ENCODE peak calls at places on chromosomes 11 and 22, in seven cellular contexts. One of them, this sample, is unnamed.

GRCh38 chr11:121909571-121909970 is 206.4 kb downstream of the BLID start:
- DNase-seq in activated naive CD8-positive, alpha-beta T cell treated with anti-CD3 and anti-CD28 coated beads, Interleukin-2, amount 50 U/mL, for 16 hours: no peak
- DNase-seq in choroid plexus epithelial cell: no peak
- DNase-seq in retina: no peak
- DNase-seq in AG04450: no peak
- DNase-seq in WTC11: no peak
- DNase-seq in RCC 7860: no peak
- DNase-seq in this sample: no peak

GRCh38 chr22:44702479-44703219 is 645 bp downstream of the PRR5 start:
- DNase-seq in WTC11: peak; percentile 67
- DNase-seq in retina: peak; percentile 79
- DNase-seq in choroid plexus epithelial cell: peak; percentile 50
- DNase-seq in AG04450: no peak
- DNase-seq in RCC 7860: no peak
- DNase-seq in activated naive CD8-positive, alpha-beta T cell treated with anti-CD3 and anti-CD28 coated beads, Interleukin-2, amount 50 U/mL, for 16 hours: no peak
- DNase-seq in this sample: no peak

GRCh38 chr11:75186999-75187398 is 36.1 kb downstream of the SLCO2B1 start:
- DNase-seq in activated naive CD8-positive, alpha-beta T cell treated with anti-CD3 and anti-CD28 coated beads, Interleukin-2, amount 50 U/mL, for 16 hours: no peak
- DNase-seq in WTC11: no peak
- DNase-seq in retina: no peak
- DNase-seq in AG04450: no peak
- DNase-seq in RCC 7860: no peak
- DNase-seq in choroid plexus epithelial cell: no peak
- DNase-seq in this sample: no peak

GRCh38 chr11:115244314-115244713 is 259.9 kb downstream of the CADM1 start:
- DNase-seq in RCC 7860: no peak
- DNase-seq in WTC11: no peak
- DNase-seq in activated naive CD8-positive, alpha-beta T cell treated with anti-CD3 and anti-CD28 coated beads, Interleukin-2, amount 50 U/mL, for 16 hours: no peak
- DNase-seq in AG04450: no peak
- DNase-seq in choroid plexus epithelial cell: no peak
- DNase-seq in retina: no peak
- DNase-seq in this sample: peak; percentile 47

GRCh38 chr11:46917109-46918086 is 952 bp downstream of the LRP4 start:
- DNase-seq in retina: peak; percentile 73
- DNase-seq in RCC 7860: no peak
- DNase-seq in AG04450: no peak
- DNase-seq in activated naive CD8-positive, alpha-beta T cell treated with anti-CD3 and anti-CD28 coated beads, Interleukin-2, amount 50 U/mL, for 16 hours: no peak
- DNase-seq in WTC11: no peak
- DNase-seq in choroid plexus epithelial cell: no peak
- DNase-seq in this sample: no peak

GRCh38 chr22:22773427-22773826 is 114.2 kb upstream of the IGLL5 start:
- DNase-seq in RCC 7860: no peak
- DNase-seq in choroid plexus epithelial cell: no peak
- DNase-seq in AG04450: no peak
- DNase-seq in activated naive CD8-positive, alpha-beta T cell treated with anti-CD3 and anti-CD28 coated beads, Interleukin-2, amount 50 U/mL, for 16 hours: no peak
- DNase-seq in retina: no peak
- DNase-seq in WTC11: no peak
- DNase-seq in this sample: no peak

GRCh38 chr11:65503923-65504670 is 5.3 kb downstream of the MALAT1 start:
- DNase-seq in choroid plexus epithelial cell: peak; percentile 78
- DNase-seq in retina: peak; percentile 67
- DNase-seq in RCC 7860: peak; percentile 25
- DNase-seq in activated naive CD8-positive, alpha-beta T cell treated with anti-CD3 and anti-CD28 coated beads, Interleukin-2, amount 50 U/mL, for 16 hours: no peak
- DNase-seq in AG04450: no peak
- DNase-seq in WTC11: no peak
- DNase-seq in this sample: no peak

GRCh38 chr22:27711756-27712155 is 89.8 kb downstream of the MN1 start:
- DNase-seq in choroid plexus epithelial cell: no peak
- DNase-seq in retina: no peak
- DNase-seq in RCC 7860: no peak
- DNase-seq in WTC11: no peak
- DNase-seq in AG04450: no peak
- DNase-seq in activated naive CD8-positive, alpha-beta T cell treated with anti-CD3 and anti-CD28 coated beads, Interleukin-2, amount 50 U/mL, for 16 hours: no peak
- DNase-seq in this sample: no peak

GRCh38 chr11:10405858-10406592 is 49.0 kb upstream of the AMPD3 start:
- DNase-seq in retina: peak; percentile 61
- DNase-seq in activated naive CD8-positive, alpha-beta T cell treated with anti-CD3 and anti-CD28 coated beads, Interleukin-2, amount 50 U/mL, for 16 hours: no peak
- DNase-seq in RCC 7860: peak; percentile 72
- DNase-seq in AG04450: peak; percentile 77
- DNase-seq in choroid plexus epithelial cell: peak; percentile 93
- DNase-seq in WTC11: peak; percentile 57
- DNase-seq in this sample: peak; percentile 62

GRCh38 chr11:94910779-94911178 is 62.6 kb downstream of the CWC15 start:
- DNase-seq in retina: no peak
- DNase-seq in RCC 7860: no peak
- DNase-seq in activated naive CD8-positive, alpha-beta T cell treated with anti-CD3 and anti-CD28 coated beads, Interleukin-2, amount 50 U/mL, for 16 hours: no peak
- DNase-seq in WTC11: no peak
- DNase-seq in choroid plexus epithelial cell: peak; percentile 73
- DNase-seq in AG04450: peak; percentile 61
- DNase-seq in this sample: no peak

GRCh38 chr11:34380696-34381095 is 22.9 kb upstream of the ABTB2 start:
- DNase-seq in AG04450: no peak
- DNase-seq in activated naive CD8-positive, alpha-beta T cell treated with anti-CD3 and anti-CD28 coated beads, Interleukin-2, amount 50 U/mL, for 16 hours: no peak
- DNase-seq in RCC 7860: peak; percentile 83
- DNase-seq in choroid plexus epithelial cell: peak; percentile 62
- DNase-seq in WTC11: no peak
- DNase-seq in retina: no peak
- DNase-seq in this sample: no peak

GRCh38 chr11:66363805-66364535 is 7.6 kb downstream of the SLC29A2 start:
- DNase-seq in choroid plexus epithelial cell: peak; percentile 30
- DNase-seq in RCC 7860: no peak
- DNase-seq in retina: no peak
- DNase-seq in activated naive CD8-positive, alpha-beta T cell treated with anti-CD3 and anti-CD28 coated beads, Interleukin-2, amount 50 U/mL, for 16 hours: peak; percentile 48
- DNase-seq in WTC11: peak; percentile 96
- DNase-seq in AG04450: no peak
- DNase-seq in this sample: peak; percentile 41

GRCh38 chr11:18705651-18706281 is 7.2 kb downstream of the TMEM86A start:
- DNase-seq in activated naive CD8-positive, alpha-beta T cell treated with anti-CD3 and anti-CD28 coated beads, Interleukin-2, amount 50 U/mL, for 16 hours: no peak
- DNase-seq in AG04450: no peak
- DNase-seq in choroid plexus epithelial cell: peak; percentile 9
- DNase-seq in WTC11: peak; percentile 20
- DNase-seq in retina: peak; percentile 80
- DNase-seq in RCC 7860: no peak
- DNase-seq in this sample: peak; percentile 43

GRCh38 chr22:43409800-43410199 is 2.0 kb upstream of the MPPED1 start:
- DNase-seq in WTC11: no peak
- DNase-seq in AG04450: no peak
- DNase-seq in activated naive CD8-positive, alpha-beta T cell treated with anti-CD3 and anti-CD28 coated beads, Interleukin-2, amount 50 U/mL, for 16 hours: no peak
- DNase-seq in retina: no peak
- DNase-seq in RCC 7860: no peak
- DNase-seq in choroid plexus epithelial cell: no peak
- DNase-seq in this sample: no peak

GRCh38 chr11:66112640-66113098 is 42.6 kb downstream of the PACS1 start:
- DNase-seq in retina: no peak
- DNase-seq in WTC11: no peak
- DNase-seq in activated naive CD8-positive, alpha-beta T cell treated with anti-CD3 and anti-CD28 coated beads, Interleukin-2, amount 50 U/mL, for 16 hours: no peak
- DNase-seq in AG04450: no peak
- DNase-seq in RCC 7860: peak; percentile 53
- DNase-seq in choroid plexus epithelial cell: peak; percentile 85
- DNase-seq in this sample: no peak

GRCh38 chr11:46850829-46851380 is 4.8 kb upstream of the CKAP5 start:
- DNase-seq in choroid plexus epithelial cell: no peak
- DNase-seq in RCC 7860: no peak
- DNase-seq in AG04450: no peak
- DNase-seq in activated naive CD8-positive, alpha-beta T cell treated with anti-CD3 and anti-CD28 coated beads, Interleukin-2, amount 50 U/mL, for 16 hours: no peak
- DNase-seq in WTC11: peak; percentile 46
- DNase-seq in retina: no peak
- DNase-seq in this sample: no peak

GRCh38 chr11:23288001-23288783 is 427.9 kb upstream of the CCDC179 start:
- DNase-seq in activated naive CD8-positive, alpha-beta T cell treated with anti-CD3 and anti-CD28 coated beads, Interleukin-2, amount 50 U/mL, for 16 hours: no peak
- DNase-seq in RCC 7860: no peak
- DNase-seq in retina: no peak
- DNase-seq in AG04450: peak; percentile 72
- DNase-seq in choroid plexus epithelial cell: peak; percentile 55
- DNase-seq in WTC11: no peak
- DNase-seq in this sample: no peak

GRCh38 chr11:128525411-128526243 is 61.7 kb downstream of the ETS1 start:
- DNase-seq in RCC 7860: peak; percentile 63
- DNase-seq in activated naive CD8-positive, alpha-beta T cell treated with anti-CD3 and anti-CD28 coated beads, Interleukin-2, amount 50 U/mL, for 16 hours: no peak
- DNase-seq in choroid plexus epithelial cell: peak; percentile 62
- DNase-seq in WTC11: no peak
- DNase-seq in retina: no peak
- DNase-seq in AG04450: no peak
- DNase-seq in this sample: peak; percentile 32

GRCh38 chr11:108196901-108197300 is 25.5 kb downstream of the NPAT start:
- DNase-seq in choroid plexus epithelial cell: no peak
- DNase-seq in retina: no peak
- DNase-seq in activated naive CD8-positive, alpha-beta T cell treated with anti-CD3 and anti-CD28 coated beads, Interleukin-2, amount 50 U/mL, for 16 hours: no peak
- DNase-seq in WTC11: no peak
- DNase-seq in RCC 7860: no peak
- DNase-seq in AG04450: no peak
- DNase-seq in this sample: no peak

GRCh38 chr11:13114566-13115465 is 105.7 kb downstream of the RASSF10 start:
- DNase-seq in choroid plexus epithelial cell: no peak
- DNase-seq in WTC11: peak; percentile 66
- DNase-seq in AG04450: no peak
- DNase-seq in RCC 7860: peak; percentile 40
- DNase-seq in retina: peak; percentile 47
- DNase-seq in activated naive CD8-positive, alpha-beta T cell treated with anti-CD3 and anti-CD28 coated beads, Interleukin-2, amount 50 U/mL, for 16 hours: no peak
- DNase-seq in this sample: peak; percentile 91

GRCh38 chr11:117874253-117874909 is 2.1 kb downstream of the FXYD6 start:
- DNase-seq in retina: peak; percentile 41
- DNase-seq in RCC 7860: no peak
- DNase-seq in AG04450: no peak
- DNase-seq in activated naive CD8-positive, alpha-beta T cell treated with anti-CD3 and anti-CD28 coated beads, Interleukin-2, amount 50 U/mL, for 16 hours: no peak
- DNase-seq in WTC11: peak; percentile 53
- DNase-seq in choroid plexus epithelial cell: no peak
- DNase-seq in this sample: no peak

GRCh38 chr11:63889344-63889743 is 27.6 kb downstream of the RCOR2 start:
- DNase-seq in RCC 7860: no peak
- DNase-seq in activated naive CD8-positive, alpha-beta T cell treated with anti-CD3 and anti-CD28 coated beads, Interleukin-2, amount 50 U/mL, for 16 hours: no peak
- DNase-seq in retina: no peak
- DNase-seq in WTC11: no peak
- DNase-seq in AG04450: no peak
- DNase-seq in choroid plexus epithelial cell: no peak
- DNase-seq in this sample: no peak

GRCh38 chr22:36562261-36562835 is 33.4 kb upstream of the EIF3D start:
- DNase-seq in retina: no peak
- DNase-seq in WTC11: no peak
- DNase-seq in activated naive CD8-positive, alpha-beta T cell treated with anti-CD3 and anti-CD28 coated beads, Interleukin-2, amount 50 U/mL, for 16 hours: no peak
- DNase-seq in AG04450: no peak
- DNase-seq in choroid plexus epithelial cell: peak; percentile 16
- DNase-seq in RCC 7860: peak; percentile 37
- DNase-seq in this sample: no peak

GRCh38 chr22:25747245-25747944 is 5.4 kb downstream of the MYO18B start:
- DNase-seq in AG04450: peak; percentile 36
- DNase-seq in WTC11: no peak
- DNase-seq in activated naive CD8-positive, alpha-beta T cell treated with anti-CD3 and anti-CD28 coated beads, Interleukin-2, amount 50 U/mL, for 16 hours: no peak
- DNase-seq in RCC 7860: peak; percentile 92
- DNase-seq in choroid plexus epithelial cell: peak; percentile 85
- DNase-seq in retina: no peak
- DNase-seq in this sample: no peak

GRCh38 chr11:112659185-112659584 is 302.0 kb upstream of the NCAM1 start:
- DNase-seq in choroid plexus epithelial cell: no peak
- DNase-seq in AG04450: no peak
- DNase-seq in RCC 7860: no peak
- DNase-seq in retina: no peak
- DNase-seq in activated naive CD8-positive, alpha-beta T cell treated with anti-CD3 and anti-CD28 coated beads, Interleukin-2, amount 50 U/mL, for 16 hours: no peak
- DNase-seq in WTC11: no peak
- DNase-seq in this sample: no peak

GRCh38 chr11:2788751-2789140 is 89.0 kb upstream of the KCNQ1OT1 start:
- DNase-seq in WTC11: peak; percentile 7
- DNase-seq in RCC 7860: no peak
- DNase-seq in retina: peak; percentile 42
- DNase-seq in choroid plexus epithelial cell: no peak
- DNase-seq in activated naive CD8-positive, alpha-beta T cell treated with anti-CD3 and anti-CD28 coated beads, Interleukin-2, amount 50 U/mL, for 16 hours: no peak
- DNase-seq in AG04450: no peak
- DNase-seq in this sample: no peak

GRCh38 chr22:37757663-37758062 is 50.1 kb upstream of the GCAT start:
- DNase-seq in RCC 7860: no peak
- DNase-seq in choroid plexus epithelial cell: no peak
- DNase-seq in WTC11: no peak
- DNase-seq in retina: no peak
- DNase-seq in activated naive CD8-positive, alpha-beta T cell treated with anti-CD3 and anti-CD28 coated beads, Interleukin-2, amount 50 U/mL, for 16 hours: no peak
- DNase-seq in AG04450: no peak
- DNase-seq in this sample: no peak

GRCh38 chr22:24244144-24244787 is 616 bp downstream of the GGT5 start:
- DNase-seq in choroid plexus epithelial cell: peak; percentile 81
- DNase-seq in WTC11: no peak
- DNase-seq in activated naive CD8-positive, alpha-beta T cell treated with anti-CD3 and anti-CD28 coated beads, Interleukin-2, amount 50 U/mL, for 16 hours: no peak
- DNase-seq in retina: no peak
- DNase-seq in RCC 7860: no peak
- DNase-seq in AG04450: no peak
- DNase-seq in this sample: no peak

This sample was measured in NCI-H510A treated with DMSO at 0.1 percent for 48 hours.